ENCODE peak calls at places on chromosome 5, in nine cellular contexts. B is astrocyte; Y is PC-9; X is effector memory CD4-positive, alpha-beta T cell; D is aorta; M is CD4-positive, CD25-positive, alpha-beta regulatory T cell; R is left lung; J is iPS DF 6.9; L is upper lobe of right lung. Z is an unnamed sample.

GRCh38 chr5:58022055-58022454 is 437.8 kb downstream of the PLK2 start:
- DNase-seq in J (no peak), D (no peak), L (no peak), X (no peak), Y (no peak), R (no peak), B (no peak), M (no peak), Z (peak; percentile 44)

GRCh38 chr5:167061695-167062094 is 1229.8 kb upstream of the WWC1 start:
- DNase-seq in D (no peak), J (no peak), L (no peak), Y (no peak), R (no peak), M (no peak), B (no peak), X (no peak), Z (no peak)

GRCh38 chr5:592158-592557 is 20.0 kb upstream of the CEP72 start:
- DNase-seq in L (peak; percentile 48), X (no peak), B (no peak), Y (no peak), R (no peak), M (no peak), D (no peak), J (no peak), Z (no peak)

GRCh38 chr5:172766287-172767104 is 4.5 kb downstream of the DUSP1 start:
- DNase-seq in L (peak; percentile 76), M (peak; percentile 44), Y (no peak), R (no peak), B (peak; percentile 83), D (peak; percentile 92), J (no peak), X (peak; percentile 51), Z (peak; percentile 59)

GRCh38 chr5:172749881-172750608 is 20.9 kb downstream of the DUSP1 start:
- DNase-seq in X (no peak), B (peak; percentile 55), L (peak; percentile 55), R (no peak), D (peak; percentile 86), M (no peak), Y (no peak), J (no peak), Z (no peak)

GRCh38 chr5:106876665-106877194 is 794.0 kb downstream of the EFNA5 start:
- DNase-seq in J (peak; percentile 25), R (peak; percentile 6), B (no peak), M (no peak), D (no peak), Y (no peak), L (no peak), X (no peak), Z (peak; percentile 12)

GRCh38 chr5:76742586-76742985 is 26.7 kb downstream of the F2R start:
- DNase-seq in B (peak; percentile 47), R (no peak), D (no peak), L (no peak), X (no peak), M (no peak), Y (no peak), J (no peak), Z (no peak)

GRCh38 chr5:92665506-92665905 is 915.5 kb downstream of the NR2F1-AS1 start:
- DNase-seq in M (no peak), X (no peak), Y (no peak), R (no peak), J (no peak), B (peak; percentile 10), L (no peak), D (no peak), Z (no peak)

GRCh38 chr5:73722224-73722623 is 96.2 kb downstream of the ARHGEF28 start:
- DNase-seq in L (no peak), B (no peak), Y (no peak), J (no peak), D (no peak), R (no peak), M (no peak), X (no peak), Z (no peak)

GRCh38 chr5:140875085-140876065 is at the start of gene PCDHA12:
- DNase-seq in B (no peak), J (no peak), R (no peak), L (no peak), D (no peak), Y (no peak), X (no peak), M (no peak), Z (no peak)

GRCh38 chr5:97231025-97231636 is 48.1 kb upstream of the RIOK2 start:
- DNase-seq in J (peak; percentile 33), B (peak; percentile 58), D (no peak), L (no peak), M (peak; percentile 6), Y (no peak), R (no peak), X (no peak), Z (peak; percentile 13)

GRCh38 chr5:61429906-61430305 is 97.8 kb downstream of the ZSWIM6 start:
- DNase-seq in Y (no peak), B (no peak), R (no peak), J (no peak), D (no peak), M (no peak), X (no peak), L (no peak), Z (no peak)

GRCh38 chr5:113846941-113847340 is 333.4 kb downstream of the YTHDC2 start:
- DNase-seq in M (no peak), J (no peak), Y (no peak), D (no peak), L (no peak), B (no peak), R (no peak), X (no peak), Z (no peak)

GRCh38 chr5:134070979-134071849 is 43.3 kb upstream of the TCF7 start:
- DNase-seq in X (no peak), B (no peak), D (no peak), Y (peak; percentile 50), J (no peak), R (peak; percentile 80), M (no peak), L (no peak), Z (peak; percentile 27)

DNA sequence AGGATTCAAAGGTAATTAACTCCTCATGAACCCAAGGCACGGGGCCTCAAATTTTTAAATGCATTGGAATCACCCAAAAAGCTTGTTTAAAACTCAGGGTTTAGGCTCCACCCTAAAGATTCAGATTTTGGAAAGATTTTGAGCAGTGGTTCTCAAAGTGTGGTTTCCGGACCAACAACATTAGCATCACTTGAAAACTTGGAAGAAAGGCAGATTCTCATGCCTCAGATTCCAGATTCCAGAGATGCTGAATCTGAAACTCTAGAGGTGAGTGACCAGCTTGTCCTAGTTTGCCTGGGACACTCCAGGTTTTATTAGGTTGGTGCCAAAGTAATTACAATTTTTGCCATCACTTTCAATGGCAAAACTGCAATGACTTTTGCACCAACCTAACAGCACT is 24.7 kb upstream of the TNIP1 start:
- DNase-seq in B (no peak), L (no peak), Y (no peak), M (no peak), J (no peak), X (no peak), R (no peak), D (no peak), Z (no peak)
- H3K36me3 ChIP-seq in B (peaks cover 55% of the 10 kb centered on the region), L (peaks cover 76% of the 10 kb centered on the region), Y (no peaks in the 10 kb centered on the region), M (peaks cover 98% of the 10 kb centered on the region), J (peaks cover 10% of the 10 kb centered on the region), X (peaks cover 91% of the 10 kb centered on the region), R (no peaks in the 10 kb centered on the region), D (peaks cover 6% of the 10 kb centered on the region), Z (peaks cover 92% of the 10 kb centered on the region)

DNA sequence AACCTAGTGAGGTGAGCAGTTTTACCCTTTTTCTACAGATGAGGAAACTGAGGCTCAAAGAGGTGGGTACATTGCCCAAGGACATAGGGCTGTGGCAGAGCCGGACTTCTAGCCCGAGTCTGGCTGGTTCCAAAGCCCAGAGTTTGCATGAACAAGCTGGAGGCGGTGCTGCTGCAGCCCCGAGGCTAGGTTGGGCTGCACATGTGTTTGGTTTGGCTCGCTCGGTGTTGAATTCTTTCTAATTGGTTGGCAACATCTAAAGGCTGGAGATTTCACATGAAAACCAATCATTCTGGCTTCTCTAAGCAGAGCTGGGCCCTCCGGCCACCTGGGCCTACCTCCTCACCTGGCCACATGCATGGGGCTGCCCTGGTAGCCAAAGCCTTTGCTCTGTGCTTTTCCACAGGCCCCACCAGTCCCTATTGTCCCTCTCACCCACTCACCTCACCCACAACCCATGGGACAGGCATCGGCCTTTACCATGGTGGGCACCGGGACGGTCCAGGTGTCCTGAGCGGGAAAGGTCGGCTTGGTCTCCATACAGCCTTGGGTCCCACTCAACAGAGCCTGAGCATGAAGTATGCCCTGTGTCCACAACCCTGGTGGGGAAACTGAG is 262.3 kb downstream of the NSG2 start:
- DNase-seq in M (no peak), J (no peak), D (no peak), L (peak; percentile 38), Y (no peak), B (no peak), R (no peak), X (no peak), Z (no peak)
- H3K9me3 ChIP-seq in M (no peaks in the 10 kb centered on the region), J (no peaks in the 10 kb centered on the region), D (no peaks in the 10 kb centered on the region), L (no peaks in the 10 kb centered on the region), Y (no peaks in the 10 kb centered on the region), B (no peaks in the 10 kb centered on the region), R (no peaks in the 10 kb centered on the region), X (no peaks in the 10 kb centered on the region), Z (no peaks in the 10 kb centered on the region)

GRCh38 chr5:38650540-38651275 is 94.3 kb upstream of the LIFR start:
- DNase-seq in J (no peak), L (no peak), B (peak; percentile 42), D (no peak), M (no peak), R (no peak), X (no peak), Y (peak; percentile 27), Z (no peak)
- H3K4me3 ChIP-seq in J (no peak overlapping the region), L (peak overlapping the region; percentile 27), B (peak overlapping the region; percentile 25), D (no peak overlapping the region), M (no peak overlapping the region), R (peak overlapping the region; percentile 14), X (no peak overlapping the region), Y (peak overlapping the region; percentile 50), Z (peak overlapping the region; percentile 10)

GRCh38 chr5:157388148-157388547 is 71.9 kb upstream of the NIPAL4 start:
- DNase-seq in L (no peak), D (no peak), X (no peak), M (no peak), Y (no peak), J (no peak), R (no peak), B (peak; percentile 63), Z (no peak)

GRCh38 chr5:157384971-157385709 is 74.9 kb upstream of the NIPAL4 start:
- DNase-seq in L (no peak), R (no peak), X (no peak), D (peak; percentile 81), M (no peak), Y (peak; percentile 75), J (no peak), B (peak; percentile 99), Z (peak; percentile 93)

GRCh38 chr5:157389103-157389502 is 70.9 kb upstream of the NIPAL4 start:
- DNase-seq in D (no peak), Y (no peak), M (no peak), R (peak; percentile 68), J (no peak), X (no peak), L (no peak), B (no peak), Z (no peak)

GRCh38 chr5:157387683-157388093 is 72.3 kb upstream of the NIPAL4 start:
- DNase-seq in M (no peak), B (peak; percentile 98), L (no peak), R (no peak), D (peak; percentile 64), J (no peak), X (no peak), Y (peak; percentile 20), Z (peak; percentile 87)

DNA sequence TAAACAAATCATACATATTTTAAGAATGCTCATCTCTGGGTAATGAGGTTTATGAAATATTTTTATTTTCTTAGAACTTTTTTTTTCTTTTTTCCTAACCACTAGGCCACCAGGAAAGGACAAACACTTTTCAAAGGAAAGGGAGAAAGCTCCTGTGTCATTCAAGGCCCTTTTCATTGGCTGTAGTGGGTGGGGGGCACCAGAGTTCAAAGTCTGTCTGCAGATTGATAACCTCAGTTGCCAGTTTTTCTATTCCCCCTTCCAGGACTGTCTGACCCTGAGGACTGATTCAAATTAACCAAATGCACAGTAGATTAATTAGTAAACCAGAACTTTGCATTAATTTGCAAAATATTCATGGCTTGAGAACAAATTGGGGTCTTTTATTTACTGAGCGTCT is 72.8 kb upstream of the NIPAL4 start:
- DNase-seq in B (no peak), D (no peak), M (no peak), X (no peak), R (no peak), L (no peak), Y (no peak), J (no peak), Z (no peak)
- H3K36me3 ChIP-seq in B (no peaks in the 10 kb centered on the region), D (no peaks in the 10 kb centered on the region), M (peaks cover 94% of the 10 kb centered on the region), X (peaks cover 87% of the 10 kb centered on the region), R (no peaks in the 10 kb centered on the region), L (peaks cover 21% of the 10 kb centered on the region), Y (no peaks in the 10 kb centered on the region), J (peaks cover 5% of the 10 kb centered on the region), Z (no peaks in the 10 kb centered on the region)

Z was measured in MG63.